ENCODE peak calls at places on chromosomes 6 and 20, in ten cellular contexts. H, E, X, M, O, J, W, I, Y and Z are unnamed samples. For H3K4me1, the result is how much of the 10 kb centered on the place peaks cover.

GRCh38 chr20:15867899-15868298 is 705.3 kb downstream of the KIF16B start:
- DNase-seq in M (no peak), X (no peak), J (no peak), O (no peak), H (no peak), I (no peak), W (peak), Y (no peak), E (no peak), Z (no peak)

GRCh38 chr20:16526433-16527380 is 46.5 kb downstream of the KIF16B start:
- DNase-seq in H (no peak), I (no peak), W (no peak), O (no peak), Y (no peak), X (no peak), J (no peak), E (no peak), M (no peak), Z (no peak)

GRCh38 chr6:160039441-160039840 is 70.6 kb downstream of the IGF2R start:
- DNase-seq in J (no peak), E (no peak), H (no peak), Y (no peak), W (no peak), M (no peak), X (no peak), O (no peak), I (no peak), Z (no peak)

GRCh38 chr6:144416244-144416643 is 131.1 kb downstream of the UTRN start:
- DNase-seq in W (no peak), J (no peak), I (no peak), M (no peak), H (no peak), Y (no peak), X (no peak), O (no peak), E (no peak), Z (no peak)

GRCh38 chr20:12748359-12748994 is 260.3 kb upstream of the SPTLC3 start:
- DNase-seq in X (no peak), O (no peak), M (no peak), H (no peak), I (no peak), W (no peak), E (peak), J (no peak), Y (no peak), Z (no peak)

GRCh38 chr6:16216501-16217155 is 21.8 kb upstream of the GMPR start:
- DNase-seq in Y (no peak), J (peak), E (no peak), H (no peak), X (peak), O (no peak), I (no peak), W (no peak), M (no peak), Z (no peak)

GRCh38 chr6:39964094-39964493 is 29.8 kb upstream of the MOCS1 start:
- DNase-seq in X (no peak), W (no peak), M (no peak), O (no peak), H (no peak), Y (no peak), J (no peak), I (no peak), E (no peak), Z (no peak)

GRCh38 chr20:6074145-6074561 is 20.3 kb upstream of the LRRN4 start:
- DNase-seq in J (no peak), E (peak), I (no peak), X (no peak), M (no peak), O (no peak), H (no peak), W (peak), Y (no peak), Z (no peak)

GRCh38 chr20:11018668-11019170 is 344.9 kb upstream of the JAG1 start:
- DNase-seq in Y (no peak), H (no peak), W (no peak), I (no peak), J (no peak), X (no peak), M (no peak), E (no peak), O (no peak), Z (no peak)

GRCh38 chr6:47483516-47483852 is 5.9 kb downstream of the CD2AP start:
- DNase-seq in H (no peak), I (no peak), E (no peak), J (no peak), X (no peak), Y (no peak), W (no peak), O (no peak), M (no peak), Z (no peak)

GRCh38 chr6:47483853-47484546 is 6.4 kb downstream of the CD2AP start:
- DNase-seq in W (no peak), X (no peak), J (peak), E (no peak), I (no peak), H (no peak), M (no peak), Y (no peak), O (no peak), Z (no peak)

GRCh38 chr6:47479874-47480273 is 2.3 kb downstream of the CD2AP start:
- DNase-seq in J (no peak), M (no peak), W (no peak), I (no peak), E (no peak), Y (no peak), X (no peak), O (no peak), H (no peak), Z (no peak)

GRCh38 chr6:47479156-47479541 is 1.6 kb downstream of the CD2AP start:
- DNase-seq in M (no peak), E (no peak), H (no peak), W (no peak), O (no peak), Y (no peak), J (no peak), I (no peak), X (no peak), Z (no peak)

DNA sequence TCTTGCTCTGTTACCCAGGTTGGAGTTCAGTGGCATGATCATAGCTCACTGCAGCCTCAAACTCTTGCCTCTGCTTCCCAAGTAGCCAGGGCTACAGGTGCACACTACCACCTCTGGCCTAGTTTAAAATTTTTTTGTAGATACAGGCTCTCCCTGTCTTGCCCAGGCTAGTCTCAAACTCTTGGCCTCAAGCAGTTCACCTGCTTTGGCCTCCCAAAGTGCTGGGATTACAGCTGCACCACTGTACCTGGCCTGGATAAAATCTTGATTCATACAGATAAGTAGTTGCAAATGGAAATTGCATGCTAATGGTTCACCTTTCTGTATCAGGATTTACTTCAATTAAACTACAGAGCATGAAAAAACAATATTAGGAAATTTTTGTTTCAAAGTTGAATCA is 4.2 kb downstream of the CD2AP start:
- DNase-seq in I (no peak), O (no peak), X (no peak), J (no peak), Y (no peak), E (no peak), H (no peak), M (no peak), W (no peak), Z (no peak)
- H3K4me3 ChIP-seq in I (no peak), O (no peak), X (no peak), J (no peak), Y (no peak), E (no peak), H (no peak), M (no peak), W (no peak), Z (no peak)

GRCh38 chr6:169171010-169171409 is 82.6 kb downstream of the THBS2 start:
- DNase-seq in I (no peak), X (no peak), M (no peak), Y (no peak), E (no peak), W (no peak), H (no peak), O (no peak), J (no peak), Z (no peak)
- H3K4me1 ChIP-seq in I (under half), X (under half), M (under half), Y (under half), E (under half), W (under half), H (under half), O (under half), J (under half), Z (under half)

GRCh38 chr20:53579266-53579580 is 14.4 kb downstream of the ZNF217 start:
- DNase-seq in O (no peak), Y (no peak), W (no peak), H (no peak), M (no peak), I (no peak), X (no peak), J (no peak), E (no peak), Z (peak)
- H3K4me3 ChIP-seq in O (peak), Y (no peak), W (no peak), H (peak), M (peak), I (no peak), X (no peak), J (peak), E (peak), Z (no peak)

DNA sequence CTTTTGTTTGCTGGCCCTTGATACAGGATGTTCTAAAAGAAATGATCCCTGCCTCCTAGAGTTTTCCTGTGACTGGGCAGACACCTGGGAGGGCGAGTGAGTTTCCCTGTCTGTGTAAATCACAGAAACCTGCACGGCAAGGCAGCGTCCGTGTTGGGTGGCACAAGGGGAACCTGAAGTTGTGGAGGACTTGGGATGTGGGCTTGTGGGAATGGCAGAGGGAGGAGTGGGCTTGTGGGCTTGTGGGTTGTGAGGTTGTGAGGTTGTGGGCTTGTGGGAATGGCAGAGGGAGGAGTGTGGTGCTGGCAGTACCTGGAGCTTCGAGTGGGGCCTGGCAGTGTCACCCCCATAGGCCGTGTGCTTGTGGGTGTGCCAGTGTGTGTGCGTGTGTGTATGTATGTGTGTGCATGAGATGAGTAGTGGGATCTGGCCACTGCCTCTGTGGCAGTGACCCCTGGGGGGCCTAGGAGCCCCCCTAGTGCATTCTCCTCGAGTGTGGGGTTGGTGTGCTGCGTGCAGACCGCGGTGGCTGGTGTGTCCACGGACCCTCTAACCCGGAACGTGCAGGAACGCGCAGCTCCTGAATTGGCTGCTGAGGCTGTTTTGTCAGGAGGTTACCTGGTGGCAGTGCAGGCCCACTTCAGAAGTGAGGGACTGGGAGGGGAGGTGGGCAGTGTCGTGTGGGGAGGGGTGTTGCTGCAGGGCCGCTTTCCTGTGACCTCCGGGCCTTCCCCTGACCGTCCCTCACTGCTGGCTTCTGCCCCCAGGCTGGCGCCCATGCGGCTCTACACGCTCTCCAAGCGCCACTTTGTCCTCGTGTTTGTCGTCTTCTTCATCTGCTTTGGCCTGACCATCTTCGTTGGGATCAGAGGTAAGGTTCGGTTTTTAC is 13.0 kb downstream of the TMEM181 start:
- DNase-seq in M (peak), X (no peak), E (no peak), W (no peak), I (no peak), O (no peak), J (no peak), Y (no peak), H (no peak), Z (no peak)
- H3K4me1 ChIP-seq in M (under half), X (under half), E (under half), W (under half), I (under half), O (under half), J (under half), Y (under half), H (under half), Z (under half)

DNA sequence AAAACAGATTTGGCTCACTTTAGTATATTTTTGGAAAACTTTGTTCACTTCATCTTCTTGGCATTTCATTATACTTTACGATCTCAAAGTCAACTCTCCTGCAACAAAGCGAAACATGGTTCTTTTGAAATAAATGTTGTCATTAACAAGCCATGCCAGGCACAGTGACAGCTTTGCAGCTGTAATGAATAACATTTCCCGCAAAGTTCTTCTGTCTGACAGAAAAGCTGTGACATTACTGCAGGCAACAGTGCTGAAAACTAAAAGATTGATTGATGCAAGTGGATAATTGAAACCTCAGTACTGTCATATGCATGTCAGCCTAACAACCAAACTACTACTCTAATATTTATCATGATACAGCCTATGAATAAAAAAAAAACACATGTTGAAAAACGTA is 348.1 kb downstream of the FRK start:
- DNase-seq in J (no peak), W (no peak), O (no peak), M (no peak), Y (no peak), I (no peak), H (no peak), X (no peak), E (no peak), Z (no peak)
- H3K4me3 ChIP-seq in J (no peak), W (no peak), O (no peak), M (no peak), Y (no peak), I (no peak), H (no peak), X (no peak), E (no peak), Z (no peak)

GRCh38 chr6:166410426-166410935 is 27.7 kb upstream of the MPC1 start:
- DNase-seq in X (no peak), H (no peak), W (no peak), J (no peak), M (no peak), E (no peak), I (no peak), O (no peak), Y (no peak), Z (no peak)
- H3K4me1 ChIP-seq in X (under half), H (under half), W (under half), J (under half), M (under half), E (under half), I (under half), O (under half), Y (under half), Z (under half)

DNA sequence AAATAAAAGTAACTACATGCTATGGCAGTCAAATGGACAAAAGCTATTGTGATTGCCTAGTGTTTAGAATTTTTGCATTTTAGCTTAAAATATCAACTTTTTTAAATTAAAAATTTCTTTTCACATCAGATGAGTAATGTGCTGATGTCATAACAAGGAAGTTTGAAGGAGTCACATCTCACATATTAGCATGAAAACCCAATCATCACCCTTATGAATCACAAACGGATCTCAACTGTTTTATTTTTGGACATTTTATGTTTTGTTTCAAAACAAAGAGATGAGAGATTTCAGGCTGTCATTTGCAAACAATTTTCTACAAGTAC is 53.6 kb upstream of the TRERF1 start:
- DNase-seq in E (no peak), M (no peak), W (no peak), Y (no peak), H (no peak), J (peak), O (no peak), X (no peak), I (no peak), Z (no peak)
- H3K4me3 ChIP-seq in E (no peak), M (no peak), W (no peak), Y (no peak), H (no peak), J (no peak), O (no peak), X (no peak), I (no peak), Z (no peak)

GRCh38 chr6:42390228-42390934 is 61.3 kb downstream of the TRERF1 start:
- DNase-seq in W (no peak), X (no peak), J (no peak), I (no peak), O (no peak), M (no peak), H (no peak), E (no peak), Y (no peak), Z (no peak)
- H3K4me1 ChIP-seq in W (under half), X (under half), J (under half), I (under half), O (under half), M (under half), H (under half), E (under half), Y (under half), Z (under half)